ENCODE peak calls at places on chromosomes 6 and 20, in eight cellular contexts. F, U, N, J, Q, H, D and B are unnamed samples.

GRCh38 chr6:98529364-98529763 is 305.0 kb upstream of the POU3F2 start:
- DNase-seq in F (no peak), U (no peak), N (no peak), J (no peak), Q (no peak), H (no peak), D (no peak), B (no peak)

GRCh38 chr20:10536531-10536930 is 101.4 kb downstream of the SLX4IP start:
- DNase-seq in F (no peak), U (peak; percentile 61), N (peak; percentile 24), J (peak; percentile 61), Q (peak; percentile 68), H (peak; percentile 3), D (no peak), B (peak; percentile 30)

GRCh38 chr6:135938588-135939215 is 87.2 kb downstream of the PDE7B start:
- DNase-seq in F (no peak), U (no peak), N (peak; percentile 47), J (peak; percentile 8), Q (peak; percentile 43), H (peak; percentile 1), D (no peak), B (no peak)

GRCh38 chr20:11982958-11983470 is 65.3 kb downstream of the BTBD3 start:
- DNase-seq in F (no peak), U (no peak), N (no peak), J (peak; percentile 4), Q (no peak), H (no peak), D (no peak), B (no peak)

GRCh38 chr6:128725271-128726233 is 157.4 kb upstream of the LAMA2 start:
- DNase-seq in F (no peak), U (no peak), N (peak; percentile 52), J (peak; percentile 39), Q (peak; percentile 38), H (peak; percentile 20), D (peak; percentile 30), B (no peak)

GRCh38 chr6:30942338-30943060 is 1.7 kb downstream of the MUCL3 start:
- DNase-seq in F (peak; percentile 66), U (peak; percentile 95), N (peak; percentile 78), J (peak; percentile 86), Q (peak; percentile 76), H (no peak), D (peak; percentile 89), B (peak; percentile 91)

GRCh38 chr6:137709424-137710281 is 157.4 kb upstream of the TNFAIP3 start:
- DNase-seq in F (peak; percentile 95), U (no peak), N (peak; percentile 55), J (no peak), Q (peak; percentile 88), H (no peak), D (no peak), B (no peak)

GRCh38 chr20:44218441-44218840 is 7.9 kb upstream of the OSER1 start:
- DNase-seq in F (no peak), U (no peak), N (no peak), J (no peak), Q (no peak), H (no peak), D (no peak), B (no peak)

GRCh38 chr6:160810238-160810637 is 108.2 kb downstream of the PLG start:
- DNase-seq in F (peak; percentile 41), U (no peak), N (no peak), J (peak; percentile 16), Q (no peak), H (no peak), D (no peak), B (peak; percentile 83)

GRCh38 chr20:43341541-43341940 is 116.2 kb upstream of the SRSF6 start:
- DNase-seq in F (no peak), U (no peak), N (no peak), J (no peak), Q (no peak), H (no peak), D (no peak), B (no peak)

GRCh38 chr20:50190251-50191064 is at the start of gene CEBPB:
- DNase-seq in F (peak; percentile 84), U (peak; percentile 94), N (peak; percentile 78), J (peak; percentile 90), Q (peak; percentile 88), H (peak; percentile 90), D (peak; percentile 86), B (peak; percentile 86)

GRCh38 chr20:58420798-58421496 is 31.9 kb downstream of the VAPB start:
- DNase-seq in F (peak; percentile 65), U (no peak), N (peak; percentile 79), J (no peak), Q (peak; percentile 86), H (no peak), D (no peak), B (no peak)

GRCh38 chr6:12605888-12606345 is 110.7 kb upstream of the PHACTR1 start:
- DNase-seq in F (peak; percentile 61), U (peak; percentile 57), N (peak; percentile 63), J (peak; percentile 72), Q (peak; percentile 75), H (peak; percentile 86), D (peak; percentile 48), B (peak; percentile 79)

GRCh38 chr6:17226766-17227338 is 54.3 kb upstream of the RBM24 start:
- DNase-seq in F (no peak), U (no peak), N (no peak), J (no peak), Q (peak; percentile 22), H (no peak), D (no peak), B (no peak)

GRCh38 chr6:34288581-34288980 is 39.8 kb upstream of the SMIM29 start:
- DNase-seq in F (no peak), U (no peak), N (no peak), J (no peak), Q (no peak), H (peak; percentile 12), D (no peak), B (no peak)

GRCh38 chr6:63904844-63905243 is 269.2 kb downstream of the PHF3 start:
- DNase-seq in F (peak; percentile 70), U (no peak), N (peak; percentile 80), J (no peak), Q (peak; percentile 85), H (no peak), D (no peak), B (no peak)

GRCh38 chr20:62369508-62370114 is 2.5 kb upstream of the LAMA5 start:
- DNase-seq in F (peak; percentile 51), U (no peak), N (no peak), J (no peak), Q (no peak), H (no peak), D (no peak), B (peak; percentile 79)

GRCh38 chr20:53574259-53574789 is 19.3 kb downstream of the ZNF217 start:
- DNase-seq in F (no peak), U (no peak), N (no peak), J (no peak), Q (no peak), H (no peak), D (no peak), B (no peak)
- H3K4me2 ChIP-seq in F (no peak overlapping the region), U (no peak overlapping the region), N (no peak overlapping the region), J (no peak overlapping the region), Q (no peak overlapping the region), H (no peak overlapping the region), D (no peak overlapping the region), B (no peak overlapping the region)

GRCh38 chr6:104958178-104958520 is 1.2 kb downstream of the LIN28B start:
- DNase-seq in F (no peak), U (no peak), N (no peak), J (no peak), Q (no peak), H (no peak), D (no peak), B (no peak)
- H3K4me2 ChIP-seq in F (no peak overlapping the region), U (peak overlapping the region; percentile 83), N (no peak overlapping the region), J (peak overlapping the region; percentile 76), Q (no peak overlapping the region), H (no peak overlapping the region), D (peak overlapping the region; percentile 33), B (peak overlapping the region; percentile 55)

DNA sequence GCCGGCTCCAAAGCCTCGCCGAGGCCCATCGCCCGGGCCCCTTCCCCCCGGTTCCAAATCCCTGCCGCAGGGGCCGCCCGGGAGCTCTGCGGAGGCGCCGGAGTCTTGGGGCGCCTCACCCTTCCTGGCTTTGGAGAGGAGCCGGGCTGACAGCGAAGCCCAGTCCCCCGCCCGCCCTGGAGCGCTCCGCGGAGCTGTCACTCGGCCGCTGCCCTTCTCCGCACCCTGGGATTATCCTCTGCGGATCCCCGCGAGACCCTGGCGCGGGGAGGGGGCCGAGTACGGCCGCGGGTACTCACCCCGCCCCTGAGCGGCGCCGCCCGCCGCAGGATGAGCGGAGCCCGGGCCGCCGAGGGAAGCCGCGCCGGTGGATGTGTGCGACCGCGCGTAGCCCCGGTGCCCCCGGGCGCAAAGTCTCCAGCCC is 343 bp downstream of the SNAP91 start:
- DNase-seq in F (no peak), U (peak; percentile 45), N (peak; percentile 19), J (no peak), Q (no peak), H (no peak), D (peak; percentile 58), B (no peak)
- H3K4me2 ChIP-seq in F (peak overlapping the region; percentile 90), U (peak overlapping the region; percentile 67), N (peak overlapping the region; percentile 25), J (peak overlapping the region; percentile 70), Q (peak overlapping the region; percentile 62), H (no peak overlapping the region), D (peak overlapping the region; percentile 85), B (no peak overlapping the region)

GRCh38 chr20:3404402-3404801 is 3.1 kb downstream of the DNAAF9 start:
- DNase-seq in F (no peak), U (no peak), N (no peak), J (no peak), Q (peak; percentile 34), H (no peak), D (no peak), B (no peak)
- H3K4me2 ChIP-seq in F (peak overlapping the region; percentile 68), U (no peak overlapping the region), N (no peak overlapping the region), J (no peak overlapping the region), Q (peak overlapping the region; percentile 29), H (no peak overlapping the region), D (no peak overlapping the region), B (no peak overlapping the region)

DNA sequence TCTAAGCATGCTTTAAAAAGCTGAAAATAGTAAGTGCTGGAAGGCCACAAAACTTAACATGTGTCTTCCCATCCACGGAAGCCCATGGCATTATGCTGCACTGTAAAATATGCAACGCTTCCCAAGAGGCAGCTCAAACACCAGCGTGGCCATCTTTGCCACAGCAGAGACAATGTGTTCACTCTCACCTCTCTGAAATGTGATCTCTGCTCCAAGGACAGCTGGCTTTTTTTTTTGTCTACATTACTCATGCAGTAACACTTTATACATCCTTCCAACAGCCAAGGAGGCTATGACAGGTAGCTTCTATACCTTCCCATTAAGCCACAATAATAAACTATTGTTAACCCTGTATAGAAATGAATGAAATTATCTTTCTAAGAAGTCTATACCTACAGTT is 49.2 kb downstream of the BLOC1S5 start:
- DNase-seq in F (no peak), U (no peak), N (no peak), J (peak; percentile 16), Q (peak; percentile 31), H (no peak), D (no peak), B (no peak)
- H3K4me2 ChIP-seq in F (no peak overlapping the region), U (no peak overlapping the region), N (no peak overlapping the region), J (no peak overlapping the region), Q (no peak overlapping the region), H (no peak overlapping the region), D (no peak overlapping the region), B (no peak overlapping the region)